ENCODE peak calls at places on chromosomes 2 and 18, in nine cellular contexts. One of them, this sample, is unnamed.

GRCh38 chr2:232438951-232439757 is 16.8 kb upstream of the ALPI start:
- DNase-seq in stimulated activated CD8-positive, alpha-beta memory T cell treated with anti-CD3 and anti-CD28 coated beads, Interleukin-15, amount 100 ng/mL, for 24 hours: no peak
- DNase-seq in endothelial cell: peak; percentile 56
- DNase-seq in HTR-8/SVneo: no peak
- DNase-seq in HEK293T: no peak
- DNase-seq in T-helper 22 cell: no peak
- DNase-seq in T47D: peak; percentile 43
- DNase-seq in AG20443: no peak
- DNase-seq in omental fat pad: no peak
- DNase-seq in this sample: no peak

GRCh38 chr2:189685540-189686229 is 11.2 kb downstream of the ANKAR start:
- DNase-seq in stimulated activated CD8-positive, alpha-beta memory T cell treated with anti-CD3 and anti-CD28 coated beads, Interleukin-15, amount 100 ng/mL, for 24 hours: no peak
- DNase-seq in endothelial cell: no peak
- DNase-seq in HTR-8/SVneo: no peak
- DNase-seq in HEK293T: no peak
- DNase-seq in T-helper 22 cell: no peak
- DNase-seq in T47D: no peak
- DNase-seq in AG20443: peak; percentile 40
- DNase-seq in omental fat pad: no peak
- DNase-seq in this sample: no peak

GRCh38 chr2:238426568-238427434 is at the start of gene ASB1:
- DNase-seq in stimulated activated CD8-positive, alpha-beta memory T cell treated with anti-CD3 and anti-CD28 coated beads, Interleukin-15, amount 100 ng/mL, for 24 hours: peak; percentile 70
- DNase-seq in endothelial cell: peak; percentile 67
- DNase-seq in HTR-8/SVneo: peak; percentile 80
- DNase-seq in HEK293T: peak; percentile 79
- DNase-seq in T-helper 22 cell: peak; percentile 62
- DNase-seq in T47D: peak; percentile 70
- DNase-seq in AG20443: peak; percentile 94
- DNase-seq in omental fat pad: peak; percentile 60
- DNase-seq in this sample: peak; percentile 90

GRCh38 chr18:41324934-41325333 is 630.1 kb upstream of the PIK3C3 start:
- DNase-seq in stimulated activated CD8-positive, alpha-beta memory T cell treated with anti-CD3 and anti-CD28 coated beads, Interleukin-15, amount 100 ng/mL, for 24 hours: no peak
- DNase-seq in endothelial cell: no peak
- DNase-seq in HTR-8/SVneo: no peak
- DNase-seq in HEK293T: no peak
- DNase-seq in T-helper 22 cell: no peak
- DNase-seq in T47D: no peak
- DNase-seq in AG20443: no peak
- DNase-seq in omental fat pad: no peak
- DNase-seq in this sample: peak; percentile 44

GRCh38 chr2:103289101-103289725 is 527.4 kb downstream of the TMEM182 start:
- DNase-seq in stimulated activated CD8-positive, alpha-beta memory T cell treated with anti-CD3 and anti-CD28 coated beads, Interleukin-15, amount 100 ng/mL, for 24 hours: no peak
- DNase-seq in endothelial cell: peak; percentile 15
- DNase-seq in HTR-8/SVneo: no peak
- DNase-seq in HEK293T: peak; percentile 20
- DNase-seq in T-helper 22 cell: no peak
- DNase-seq in T47D: peak; percentile 5
- DNase-seq in AG20443: no peak
- DNase-seq in omental fat pad: no peak
- DNase-seq in this sample: no peak

GRCh38 chr2:41965886-41966285 is 81.9 kb upstream of the PKDCC start:
- DNase-seq in stimulated activated CD8-positive, alpha-beta memory T cell treated with anti-CD3 and anti-CD28 coated beads, Interleukin-15, amount 100 ng/mL, for 24 hours: no peak
- DNase-seq in endothelial cell: no peak
- DNase-seq in HTR-8/SVneo: no peak
- DNase-seq in HEK293T: no peak
- DNase-seq in T-helper 22 cell: no peak
- DNase-seq in T47D: no peak
- DNase-seq in AG20443: peak; percentile 57
- DNase-seq in omental fat pad: no peak
- DNase-seq in this sample: no peak

GRCh38 chr2:147460140-147460539 is 384.7 kb upstream of the ACVR2A start:
- DNase-seq in stimulated activated CD8-positive, alpha-beta memory T cell treated with anti-CD3 and anti-CD28 coated beads, Interleukin-15, amount 100 ng/mL, for 24 hours: no peak
- DNase-seq in endothelial cell: no peak
- DNase-seq in HTR-8/SVneo: no peak
- DNase-seq in HEK293T: no peak
- DNase-seq in T-helper 22 cell: no peak
- DNase-seq in T47D: no peak
- DNase-seq in AG20443: peak; percentile 49
- DNase-seq in omental fat pad: no peak
- DNase-seq in this sample: no peak

GRCh38 chr2:38613849-38614213 is 11.1 kb upstream of the HNRNPLL start:
- DNase-seq in stimulated activated CD8-positive, alpha-beta memory T cell treated with anti-CD3 and anti-CD28 coated beads, Interleukin-15, amount 100 ng/mL, for 24 hours: no peak
- DNase-seq in endothelial cell: no peak
- DNase-seq in HTR-8/SVneo: no peak
- DNase-seq in HEK293T: no peak
- DNase-seq in T-helper 22 cell: no peak
- DNase-seq in T47D: no peak
- DNase-seq in AG20443: no peak
- DNase-seq in omental fat pad: no peak
- DNase-seq in this sample: no peak

GRCh38 chr18:55250729-55251128 is 291.5 kb upstream of the CCDC68 start:
- DNase-seq in stimulated activated CD8-positive, alpha-beta memory T cell treated with anti-CD3 and anti-CD28 coated beads, Interleukin-15, amount 100 ng/mL, for 24 hours: no peak
- DNase-seq in endothelial cell: no peak
- DNase-seq in HTR-8/SVneo: no peak
- DNase-seq in HEK293T: no peak
- DNase-seq in T-helper 22 cell: no peak
- DNase-seq in T47D: no peak
- DNase-seq in AG20443: no peak
- DNase-seq in omental fat pad: no peak
- DNase-seq in this sample: no peak

GRCh38 chr18:57791911-57792310 is 11.2 kb downstream of the ATP8B1 start:
- DNase-seq in stimulated activated CD8-positive, alpha-beta memory T cell treated with anti-CD3 and anti-CD28 coated beads, Interleukin-15, amount 100 ng/mL, for 24 hours: no peak
- DNase-seq in endothelial cell: no peak
- DNase-seq in HTR-8/SVneo: no peak
- DNase-seq in HEK293T: no peak
- DNase-seq in T-helper 22 cell: no peak
- DNase-seq in T47D: no peak
- DNase-seq in AG20443: no peak
- DNase-seq in omental fat pad: no peak
- DNase-seq in this sample: no peak

GRCh38 chr18:33720133-33720532 is 142.1 kb downstream of the ASXL3 start:
- DNase-seq in stimulated activated CD8-positive, alpha-beta memory T cell treated with anti-CD3 and anti-CD28 coated beads, Interleukin-15, amount 100 ng/mL, for 24 hours: no peak
- DNase-seq in endothelial cell: no peak
- DNase-seq in HTR-8/SVneo: no peak
- DNase-seq in HEK293T: no peak
- DNase-seq in T-helper 22 cell: no peak
- DNase-seq in T47D: no peak
- DNase-seq in AG20443: no peak
- DNase-seq in omental fat pad: no peak
- DNase-seq in this sample: no peak

GRCh38 chr2:96502891-96503636 is 2.1 kb downstream of the NEURL3 start:
- DNase-seq in stimulated activated CD8-positive, alpha-beta memory T cell treated with anti-CD3 and anti-CD28 coated beads, Interleukin-15, amount 100 ng/mL, for 24 hours: no peak
- DNase-seq in endothelial cell: no peak
- DNase-seq in HTR-8/SVneo: no peak
- DNase-seq in HEK293T: no peak
- DNase-seq in T-helper 22 cell: no peak
- DNase-seq in T47D: no peak
- DNase-seq in AG20443: peak; percentile 2
- DNase-seq in omental fat pad: no peak
- DNase-seq in this sample: no peak

GRCh38 chr2:106153781-106154180 is 40.3 kb downstream of the UXS1 start:
- DNase-seq in stimulated activated CD8-positive, alpha-beta memory T cell treated with anti-CD3 and anti-CD28 coated beads, Interleukin-15, amount 100 ng/mL, for 24 hours: no peak
- DNase-seq in endothelial cell: no peak
- DNase-seq in HTR-8/SVneo: no peak
- DNase-seq in HEK293T: no peak
- DNase-seq in T-helper 22 cell: no peak
- DNase-seq in T47D: no peak
- DNase-seq in AG20443: no peak
- DNase-seq in omental fat pad: no peak
- DNase-seq in this sample: no peak

GRCh38 chr2:187658952-187659525 is 104.8 kb upstream of the TFPI start:
- DNase-seq in stimulated activated CD8-positive, alpha-beta memory T cell treated with anti-CD3 and anti-CD28 coated beads, Interleukin-15, amount 100 ng/mL, for 24 hours: no peak
- DNase-seq in endothelial cell: peak; percentile 18
- DNase-seq in HTR-8/SVneo: peak; percentile 19
- DNase-seq in HEK293T: peak; percentile 42
- DNase-seq in T-helper 22 cell: no peak
- DNase-seq in T47D: no peak
- DNase-seq in AG20443: peak; percentile 30
- DNase-seq in omental fat pad: no peak
- DNase-seq in this sample: peak; percentile 5

GRCh38 chr18:26089247-26090129 is 925 bp downstream of the SS18 start:
- DNase-seq in stimulated activated CD8-positive, alpha-beta memory T cell treated with anti-CD3 and anti-CD28 coated beads, Interleukin-15, amount 100 ng/mL, for 24 hours: no peak
- DNase-seq in endothelial cell: no peak
- DNase-seq in HTR-8/SVneo: peak; percentile 9
- DNase-seq in HEK293T: no peak
- DNase-seq in T-helper 22 cell: no peak
- DNase-seq in T47D: no peak
- DNase-seq in AG20443: peak; percentile 6
- DNase-seq in omental fat pad: no peak
- DNase-seq in this sample: peak; percentile 13

GRCh38 chr2:240917684-240918257 is 11.6 kb downstream of the CROCC2 start:
- DNase-seq in stimulated activated CD8-positive, alpha-beta memory T cell treated with anti-CD3 and anti-CD28 coated beads, Interleukin-15, amount 100 ng/mL, for 24 hours: no peak
- DNase-seq in endothelial cell: no peak
- DNase-seq in HTR-8/SVneo: no peak
- DNase-seq in HEK293T: no peak
- DNase-seq in T-helper 22 cell: no peak
- DNase-seq in T47D: no peak
- DNase-seq in AG20443: no peak
- DNase-seq in omental fat pad: peak; percentile 22
- DNase-seq in this sample: no peak

GRCh38 chr2:46294185-46294836 is 2.9 kb upstream of the EPAS1 start:
- DNase-seq in stimulated activated CD8-positive, alpha-beta memory T cell treated with anti-CD3 and anti-CD28 coated beads, Interleukin-15, amount 100 ng/mL, for 24 hours: no peak
- DNase-seq in endothelial cell: peak; percentile 29
- DNase-seq in HTR-8/SVneo: no peak
- DNase-seq in HEK293T: no peak
- DNase-seq in T-helper 22 cell: no peak
- DNase-seq in T47D: no peak
- DNase-seq in AG20443: peak; percentile 38
- DNase-seq in omental fat pad: no peak
- DNase-seq in this sample: peak; percentile 55

GRCh38 chr2:239898292-239898925 is 126.7 kb downstream of the NDUFA10 start:
- DNase-seq in stimulated activated CD8-positive, alpha-beta memory T cell treated with anti-CD3 and anti-CD28 coated beads, Interleukin-15, amount 100 ng/mL, for 24 hours: no peak
- DNase-seq in endothelial cell: no peak
- DNase-seq in HTR-8/SVneo: no peak
- DNase-seq in HEK293T: no peak
- DNase-seq in T-helper 22 cell: no peak
- DNase-seq in T47D: no peak
- DNase-seq in AG20443: no peak
- DNase-seq in omental fat pad: no peak
- DNase-seq in this sample: no peak

GRCh38 chr2:74982581-74982980 is 24.1 kb downstream of the POLE4 start:
- DNase-seq in stimulated activated CD8-positive, alpha-beta memory T cell treated with anti-CD3 and anti-CD28 coated beads, Interleukin-15, amount 100 ng/mL, for 24 hours: no peak
- DNase-seq in endothelial cell: no peak
- DNase-seq in HTR-8/SVneo: peak; percentile 29
- DNase-seq in HEK293T: no peak
- DNase-seq in T-helper 22 cell: no peak
- DNase-seq in T47D: no peak
- DNase-seq in AG20443: no peak
- DNase-seq in omental fat pad: no peak
- DNase-seq in this sample: peak; percentile 15

GRCh38 chr2:20179755-20180594 is 45.0 kb downstream of the SDC1 start:
- DNase-seq in stimulated activated CD8-positive, alpha-beta memory T cell treated with anti-CD3 and anti-CD28 coated beads, Interleukin-15, amount 100 ng/mL, for 24 hours: no peak
- DNase-seq in endothelial cell: no peak
- DNase-seq in HTR-8/SVneo: no peak
- DNase-seq in HEK293T: no peak
- DNase-seq in T-helper 22 cell: no peak
- DNase-seq in T47D: no peak
- DNase-seq in AG20443: no peak
- DNase-seq in omental fat pad: no peak
- DNase-seq in this sample: peak; percentile 90

GRCh38 chr18:25724121-25724520 is 366.3 kb downstream of the SS18 start:
- DNase-seq in stimulated activated CD8-positive, alpha-beta memory T cell treated with anti-CD3 and anti-CD28 coated beads, Interleukin-15, amount 100 ng/mL, for 24 hours: no peak
- DNase-seq in endothelial cell: no peak
- DNase-seq in HTR-8/SVneo: no peak
- DNase-seq in HEK293T: no peak
- DNase-seq in T-helper 22 cell: no peak
- DNase-seq in T47D: no peak
- DNase-seq in AG20443: no peak
- DNase-seq in omental fat pad: no peak
- DNase-seq in this sample: no peak

GRCh38 chr2:128445533-128445900 is 126.8 kb upstream of the HS6ST1 start:
- DNase-seq in stimulated activated CD8-positive, alpha-beta memory T cell treated with anti-CD3 and anti-CD28 coated beads, Interleukin-15, amount 100 ng/mL, for 24 hours: no peak
- DNase-seq in endothelial cell: peak; percentile 0
- DNase-seq in HTR-8/SVneo: no peak
- DNase-seq in HEK293T: no peak
- DNase-seq in T-helper 22 cell: no peak
- DNase-seq in T47D: no peak
- DNase-seq in AG20443: no peak
- DNase-seq in omental fat pad: peak; percentile 3
- DNase-seq in this sample: no peak

GRCh38 chr18:28854964-28855363 is 678.0 kb upstream of the CDH2 start:
- DNase-seq in stimulated activated CD8-positive, alpha-beta memory T cell treated with anti-CD3 and anti-CD28 coated beads, Interleukin-15, amount 100 ng/mL, for 24 hours: no peak
- DNase-seq in endothelial cell: no peak
- DNase-seq in HTR-8/SVneo: no peak
- DNase-seq in HEK293T: no peak
- DNase-seq in T-helper 22 cell: no peak
- DNase-seq in T47D: no peak
- DNase-seq in AG20443: peak; percentile 11
- DNase-seq in omental fat pad: no peak
- DNase-seq in this sample: no peak

GRCh38 chr2:19577668-19578067 is 219.2 kb upstream of the OSR1 start:
- DNase-seq in stimulated activated CD8-positive, alpha-beta memory T cell treated with anti-CD3 and anti-CD28 coated beads, Interleukin-15, amount 100 ng/mL, for 24 hours: no peak
- DNase-seq in endothelial cell: no peak
- DNase-seq in HTR-8/SVneo: no peak
- DNase-seq in HEK293T: no peak
- DNase-seq in T-helper 22 cell: no peak
- DNase-seq in T47D: no peak
- DNase-seq in AG20443: no peak
- DNase-seq in omental fat pad: no peak
- DNase-seq in this sample: peak; percentile 34

GRCh38 chr2:164920430-164920829 is 34.9 kb downstream of the SLC38A11 start:
- DNase-seq in stimulated activated CD8-positive, alpha-beta memory T cell treated with anti-CD3 and anti-CD28 coated beads, Interleukin-15, amount 100 ng/mL, for 24 hours: no peak
- DNase-seq in endothelial cell: no peak
- DNase-seq in HTR-8/SVneo: peak; percentile 68
- DNase-seq in HEK293T: no peak
- DNase-seq in T-helper 22 cell: no peak
- DNase-seq in T47D: no peak
- DNase-seq in AG20443: peak; percentile 80
- DNase-seq in omental fat pad: no peak
- DNase-seq in this sample: peak; percentile 89

GRCh38 chr2:242043538-242044205 is 174.1 kb downstream of the RTP5 start:
- DNase-seq in stimulated activated CD8-positive, alpha-beta memory T cell treated with anti-CD3 and anti-CD28 coated beads, Interleukin-15, amount 100 ng/mL, for 24 hours: no peak
- DNase-seq in endothelial cell: no peak
- DNase-seq in HTR-8/SVneo: no peak
- DNase-seq in HEK293T: no peak
- DNase-seq in T-helper 22 cell: no peak
- DNase-seq in T47D: no peak
- DNase-seq in AG20443: no peak
- DNase-seq in omental fat pad: no peak
- DNase-seq in this sample: no peak

GRCh38 chr2:71380665-71381064 is 49.1 kb downstream of the ZNF638 start:
- DNase-seq in stimulated activated CD8-positive, alpha-beta memory T cell treated with anti-CD3 and anti-CD28 coated beads, Interleukin-15, amount 100 ng/mL, for 24 hours: no peak
- DNase-seq in endothelial cell: no peak
- DNase-seq in HTR-8/SVneo: no peak
- DNase-seq in HEK293T: no peak
- DNase-seq in T-helper 22 cell: no peak
- DNase-seq in T47D: no peak
- DNase-seq in AG20443: no peak
- DNase-seq in omental fat pad: no peak
- DNase-seq in this sample: no peak

GRCh38 chr2:148298201-148298600 is 277.3 kb downstream of the MBD5 start:
- DNase-seq in stimulated activated CD8-positive, alpha-beta memory T cell treated with anti-CD3 and anti-CD28 coated beads, Interleukin-15, amount 100 ng/mL, for 24 hours: no peak
- DNase-seq in endothelial cell: no peak
- DNase-seq in HTR-8/SVneo: no peak
- DNase-seq in HEK293T: no peak
- DNase-seq in T-helper 22 cell: no peak
- DNase-seq in T47D: no peak
- DNase-seq in AG20443: peak; percentile 8
- DNase-seq in omental fat pad: no peak
- DNase-seq in this sample: no peak

GRCh38 chr2:67394734-67395133 is 2.4 kb upstream of the ETAA1 start:
- DNase-seq in stimulated activated CD8-positive, alpha-beta memory T cell treated with anti-CD3 and anti-CD28 coated beads, Interleukin-15, amount 100 ng/mL, for 24 hours: no peak
- DNase-seq in endothelial cell: no peak
- DNase-seq in HTR-8/SVneo: no peak
- DNase-seq in HEK293T: no peak
- DNase-seq in T-helper 22 cell: no peak
- DNase-seq in T47D: no peak
- DNase-seq in AG20443: peak; percentile 16
- DNase-seq in omental fat pad: no peak
- DNase-seq in this sample: no peak

GRCh38 chr18:46338213-46338612 is 234.0 kb downstream of the HAUS1 start:
- DNase-seq in stimulated activated CD8-positive, alpha-beta memory T cell treated with anti-CD3 and anti-CD28 coated beads, Interleukin-15, amount 100 ng/mL, for 24 hours: no peak
- DNase-seq in endothelial cell: no peak
- DNase-seq in HTR-8/SVneo: no peak
- DNase-seq in HEK293T: no peak
- DNase-seq in T-helper 22 cell: no peak
- DNase-seq in T47D: no peak
- DNase-seq in AG20443: no peak
- DNase-seq in omental fat pad: no peak
- DNase-seq in this sample: no peak

GRCh38 chr2:223297788-223298187 is 245.8 kb downstream of the KCNE4 start:
- DNase-seq in stimulated activated CD8-positive, alpha-beta memory T cell treated with anti-CD3 and anti-CD28 coated beads, Interleukin-15, amount 100 ng/mL, for 24 hours: no peak
- DNase-seq in endothelial cell: no peak
- DNase-seq in HTR-8/SVneo: no peak
- DNase-seq in HEK293T: no peak
- DNase-seq in T-helper 22 cell: no peak
- DNase-seq in T47D: no peak
- DNase-seq in AG20443: no peak
- DNase-seq in omental fat pad: no peak
- DNase-seq in this sample: no peak